ENCODE peak calls at places on chromosomes 7 and 10, in five cellular contexts. I is gastrocnemius medialis, T is stomach, W is B cell, V is type B pancreatic cell. H is an unnamed sample.

GRCh38 chr10:28806481-28806880 is 129.2 kb downstream of the BAMBI start:
- DNase-seq in T (no peak), V (no peak), I (no peak), W (no peak), H (no peak)

GRCh38 chr7:130667593-130668257 is 823 bp downstream of the COPG2 start:
- DNase-seq in V (no peak), T (no peak), W (no peak), I (no peak), H (no peak)

GRCh38 chr10:6737758-6738463 is 157.8 kb upstream of the PRKCQ start:
- DNase-seq in T (no peak), V (no peak), W (no peak), I (no peak), H (no peak)

GRCh38 chr10:62815373-62816111 is 624 bp downstream of the EGR2 start:
- DNase-seq in T (no peak), V (no peak), W (peak), I (no peak), H (no peak)

GRCh38 chr7:112546723-112547513 is 66.1 kb downstream of the LSMEM1 start:
- DNase-seq in I (no peak), T (no peak), W (no peak), V (no peak), H (no peak)

GRCh38 chr10:117168135-117168674 is 29.1 kb upstream of the KCNK18 start:
- DNase-seq in I (no peak), T (peak), W (peak), V (peak), H (peak)

GRCh38 chr10:80078448-80079311 is at the start of gene TMEM254:
- DNase-seq in V (peak), I (peak), W (peak), T (peak), H (peak)

GRCh38 chr10:71852335-71852937 is 1.4 kb upstream of the PSAP start:
- DNase-seq in I (no peak), V (no peak), W (peak), T (peak), H (no peak)

GRCh38 chr7:102426268-102427031 is 6.9 kb upstream of the ORAI2 start:
- DNase-seq in T (no peak), I (no peak), W (peak), V (no peak), H (peak)

GRCh38 chr10:128729910-128730420 is 603.7 kb upstream of the MKI67 start:
- DNase-seq in V (no peak), T (no peak), I (no peak), W (no peak), H (no peak)

GRCh38 chr7:151249034-151249731 is 689 bp upstream of the SMARCD3 start:
- DNase-seq in T (peak), W (peak), V (no peak), I (peak), H (no peak)

GRCh38 chr7:32870298-32870697 is 21.3 kb downstream of the KBTBD2 start:
- DNase-seq in T (no peak), V (no peak), I (no peak), W (no peak), H (no peak)

GRCh38 chr7:98286701-98287485 is 5.4 kb downstream of the BRI3 start:
- DNase-seq in I (peak), V (no peak), T (peak), W (peak), H (no peak)

GRCh38 chr10:12826800-12827372 is 174.6 kb downstream of the CCDC3 start:
- DNase-seq in W (no peak), I (no peak), V (no peak), T (no peak), H (no peak)

GRCh38 chr7:151351967-151352366 is 10.4 kb downstream of the NUB1 start:
- DNase-seq in V (no peak), W (peak), I (no peak), T (no peak), H (peak)

GRCh38 chr7:69858471-69858870 is 260.2 kb downstream of the AUTS2 start:
- DNase-seq in T (no peak), V (no peak), I (no peak), W (no peak), H (no peak)

GRCh38 chr10:130744631-130745030 is 566.9 kb downstream of the TCERG1L start:
- DNase-seq in I (no peak), T (no peak), V (peak), W (no peak), H (no peak)

GRCh38 chr7:137091396-137091795 is 222.9 kb downstream of the CHRM2 start:
- DNase-seq in V (no peak), W (no peak), I (no peak), T (no peak), H (no peak)

GRCh38 chr10:99695761-99696160 is 36.2 kb downstream of the COX15 start:
- DNase-seq in V (no peak), I (no peak), T (no peak), W (no peak), H (no peak)

GRCh38 chr10:130756651-130757050 is 554.9 kb downstream of the TCERG1L start:
- DNase-seq in W (no peak), I (no peak), V (peak), T (no peak), H (no peak)

GRCh38 chr7:101598422-101598957 is 30.6 kb downstream of the MYL10 start:
- DNase-seq in I (no peak), V (no peak), W (no peak), T (peak), H (no peak)

GRCh38 chr10:112202561-112203241 is 19.1 kb upstream of the GPAM start:
- DNase-seq in V (no peak), W (no peak), T (no peak), I (no peak), H (peak)

DNA sequence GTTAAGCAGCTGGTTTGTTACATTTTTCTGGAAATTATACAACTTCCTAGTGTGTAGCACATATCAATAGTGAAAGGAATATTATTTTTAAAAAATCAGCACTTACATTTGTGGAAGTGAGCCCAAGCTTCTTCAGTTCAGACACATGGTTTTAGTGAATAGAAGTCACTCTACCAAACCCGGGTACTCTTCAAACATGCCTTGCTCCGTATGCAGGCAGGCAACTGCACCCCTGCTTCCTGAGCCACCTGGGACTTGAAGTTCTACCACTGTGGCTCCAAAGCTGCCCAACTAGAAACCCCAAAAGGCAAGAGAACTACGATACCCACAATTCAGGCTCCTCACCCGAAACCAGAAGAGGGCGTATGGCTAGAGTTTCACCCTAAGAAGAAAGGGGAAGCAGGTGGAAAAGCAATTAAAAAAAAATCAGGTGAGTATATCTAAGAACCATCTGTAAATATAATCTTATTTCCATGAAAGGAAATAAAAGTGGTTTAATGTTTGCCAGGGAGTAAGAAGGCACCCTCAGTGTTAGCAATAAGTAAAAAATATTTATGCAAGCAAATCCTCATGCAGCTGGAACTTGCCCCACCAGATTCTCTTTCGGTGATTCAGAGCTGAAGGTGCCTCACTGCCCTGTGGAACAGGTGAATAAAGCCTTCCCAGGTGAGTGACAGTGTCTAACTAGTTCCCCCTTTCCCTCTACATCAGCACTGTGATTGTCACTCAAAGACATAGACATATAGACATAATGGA is at the start of gene MACC1:
- DNase-seq in I (no peak), W (peak), T (peak), V (no peak), H (no peak)
- TF ChIP-seq CTCF in I (no peak), W (peak), T (no peak), V (no peak), H (peak)

GRCh38 chr7:50418086-50418515 is 32.0 kb downstream of the FIGNL1 start:
- DNase-seq in T (peak), W (peak), I (peak), V (no peak), H (peak)
- TF ChIP-seq CTCF in T (no peak), W (peak), I (no peak), V (peak), H (peak)

GRCh38 chr7:155415093-155415492 is 42.8 kb upstream of the EN2 start:
- DNase-seq in T (no peak), W (no peak), I (no peak), V (no peak), H (no peak)

GRCh38 chr7:155411718-155412415 is 46.1 kb upstream of the EN2 start:
- DNase-seq in I (no peak), W (no peak), V (no peak), T (no peak), H (no peak)

GRCh38 chr7:155414508-155414907 is 43.4 kb upstream of the EN2 start:
- DNase-seq in I (no peak), V (no peak), T (no peak), W (no peak), H (no peak)

GRCh38 chr7:155410436-155410835 is 47.5 kb upstream of the EN2 start:
- DNase-seq in I (no peak), T (no peak), V (no peak), W (no peak), H (no peak)

DNA sequence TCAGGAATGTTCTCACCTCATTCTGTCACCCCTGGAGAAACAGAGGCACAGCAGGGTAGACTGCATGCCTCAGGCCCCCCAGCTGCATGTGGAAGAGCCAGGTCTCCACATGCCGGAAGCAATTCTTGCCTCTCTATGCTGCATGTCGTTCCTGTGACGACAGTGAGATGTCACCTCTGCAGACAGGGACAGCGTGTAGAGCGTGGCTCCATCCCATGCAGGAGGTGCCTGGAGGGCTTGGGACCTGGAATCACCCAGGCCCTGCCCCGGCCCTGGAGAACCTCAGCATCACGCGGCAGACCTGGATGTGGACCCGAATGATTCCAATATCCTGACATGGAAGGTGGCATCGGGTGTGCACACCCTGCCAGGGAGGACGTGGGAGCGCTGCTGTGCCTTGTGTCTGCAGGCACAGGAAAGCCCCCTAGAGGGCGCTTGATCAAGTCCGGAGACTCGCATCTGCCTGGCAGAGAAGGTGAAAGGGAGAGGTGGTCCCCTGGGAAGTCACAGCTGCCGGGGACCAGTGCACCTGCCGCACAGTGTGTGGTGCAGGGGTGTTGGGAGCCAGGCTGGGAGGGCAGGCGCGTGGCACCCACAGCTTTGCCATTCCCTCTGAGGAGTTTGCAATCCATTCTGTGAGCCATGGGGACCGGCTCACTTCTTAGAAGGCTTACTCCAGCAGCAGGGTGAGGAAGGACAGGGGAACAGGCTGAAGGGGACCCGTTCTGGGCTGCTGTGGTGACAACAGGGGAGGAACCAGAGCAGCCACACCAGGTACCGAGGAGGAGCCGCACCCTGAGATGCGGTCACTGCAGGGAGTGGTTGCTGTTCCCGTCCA is 45.3 kb upstream of the EN2 start:
- DNase-seq in W (peak), T (peak), I (no peak), V (no peak), H (peak)
- TF ChIP-seq CTCF in W (peak), T (no peak), I (no peak), V (peak), H (peak)

GRCh38 chr7:124101173-124101768 is 68.4 kb upstream of the TMEM229A start:
- DNase-seq in I (no peak), W (no peak), T (peak), V (no peak), H (peak)
- TF ChIP-seq CTCF in I (no peak), W (no peak), T (no peak), V (peak), H (peak)

DNA sequence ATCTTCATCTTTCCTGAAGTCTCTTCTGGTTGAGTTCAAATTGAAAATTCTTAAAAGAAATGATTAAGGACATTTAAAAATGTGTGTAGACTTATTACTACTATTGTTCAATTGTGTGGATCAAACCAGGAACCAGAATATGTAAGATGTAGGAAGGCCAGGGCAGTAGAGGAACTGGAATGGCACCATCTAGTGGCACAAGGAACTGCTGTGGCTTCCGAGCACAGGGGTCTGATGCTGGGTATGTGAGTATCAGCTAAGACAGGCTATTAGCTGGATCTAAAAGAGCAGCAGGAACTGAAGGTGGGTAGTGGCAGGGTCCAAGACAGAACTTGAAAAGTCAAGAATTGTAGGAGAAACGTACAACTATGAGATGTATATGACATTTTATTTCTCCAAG is 247.3 kb downstream of the SEMA3A start:
- DNase-seq in W (no peak), T (no peak), V (no peak), I (no peak), H (peak)
- TF ChIP-seq CTCF in W (no peak), T (no peak), V (peak), I (no peak), H (peak)

DNA sequence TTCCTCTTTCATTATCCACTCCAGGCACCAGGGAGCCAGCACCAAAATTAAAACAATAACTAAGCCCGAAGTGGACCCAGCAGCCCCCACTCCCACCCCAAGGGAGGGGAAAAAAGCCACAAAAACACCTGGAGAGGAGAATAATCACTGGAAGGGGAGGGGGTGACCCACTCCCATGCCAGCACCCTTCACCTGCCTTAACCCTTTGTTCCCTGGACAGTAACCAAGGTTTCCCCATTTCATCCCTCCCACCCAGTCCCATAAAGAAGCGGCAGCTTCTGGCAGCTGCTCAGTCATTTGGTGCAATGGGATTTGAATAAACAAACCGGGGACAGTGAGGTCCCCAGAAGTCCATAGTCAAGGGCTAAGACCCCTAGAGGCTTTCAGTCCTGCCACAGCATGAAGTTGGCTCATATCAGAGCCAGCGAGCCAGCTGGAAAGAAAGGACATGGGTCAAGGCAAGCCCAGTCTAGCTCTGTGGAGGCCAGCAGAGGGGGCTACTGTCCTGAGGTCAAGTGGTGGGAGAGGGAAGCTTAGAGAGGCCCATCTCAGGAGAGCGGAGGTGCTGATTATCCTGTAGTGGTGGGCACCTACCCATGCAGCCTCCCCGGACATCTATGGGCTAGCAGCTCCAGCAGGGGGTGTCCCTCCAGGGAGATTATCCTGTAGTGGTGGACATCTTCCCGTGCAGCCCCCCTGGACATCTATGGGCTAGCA is 58.8 kb upstream of the LBX1 start:
- DNase-seq in W (no peak), T (no peak), V (no peak), I (no peak), H (peak)
- TF ChIP-seq CTCF in W (no peak), T (no peak), V (peak), I (no peak), H (no peak)

GRCh38 chr10:90960355-90960814 is 39.5 kb upstream of the ANKRD1 start:
- DNase-seq in V (no peak), I (peak), T (no peak), W (no peak), H (peak)
- TF ChIP-seq CTCF in V (no peak), I (peak), T (no peak), W (no peak), H (no peak)